ENCODE peak calls at places on chromosomes 1 and 21, in six cellular contexts. C, U, B, S, K and Q are unnamed samples.
A peak's percentile ranks its signal among the peaks of the same experiment; 100 is the strongest.

GRCh38 chr1:20634594-20635084 is 1.4 kb downstream of the PINK1 start:
- DNase-seq in S (no peak), C (peak; percentile 49), B (no peak), K (peak; percentile 20), U (no peak), Q (no peak)

GRCh38 chr21:45695086-45695485 is 51.6 kb downstream of the PCBP3 start:
- DNase-seq in U (no peak), S (no peak), C (no peak), B (no peak), K (peak; percentile 5), Q (no peak)

GRCh38 chr1:147541672-147542548 is 609 bp downstream of the BCL9 start:
- DNase-seq in U (no peak), K (no peak), B (no peak), S (no peak), C (no peak), Q (no peak)

GRCh38 chr21:45882641-45883040 is 98.9 kb upstream of the COL6A1 start:
- DNase-seq in K (no peak), S (no peak), U (no peak), B (no peak), C (no peak), Q (no peak)

GRCh38 chr21:31194510-31195293 is 149.4 kb downstream of the TIAM1 start:
- DNase-seq in S (no peak), C (no peak), K (no peak), B (no peak), U (no peak), Q (no peak)

GRCh38 chr1:76868154-76868882 is 1.0 kb downstream of the ST6GALNAC5 start:
- DNase-seq in C (no peak), U (peak; percentile 14), K (no peak), S (no peak), B (no peak), Q (no peak)

GRCh38 chr21:43834146-43834905 is 30.7 kb upstream of the AGPAT3 start:
- DNase-seq in C (no peak), U (no peak), S (no peak), K (no peak), B (no peak), Q (no peak)

GRCh38 chr1:46137901-46138300 is 5.5 kb upstream of the PIK3R3 start:
- DNase-seq in S (no peak), B (no peak), C (no peak), U (no peak), K (no peak), Q (no peak)

GRCh38 chr1:211066781-211067384 is 67.1 kb downstream of the KCNH1 start:
- DNase-seq in S (no peak), K (no peak), C (no peak), B (no peak), U (no peak), Q (no peak)

GRCh38 chr21:29943885-29944284 is 4.1 kb upstream of the GRIK1 start:
- DNase-seq in B (no peak), K (no peak), C (peak; percentile 44), S (no peak), U (no peak), Q (no peak)
- TF ChIP-seq CTCF in B (no peak), K (no peak), C (peak; percentile 40), S (peak; percentile 2), U (no peak), Q (no peak)

GRCh38 chr1:208194944-208195343 is 49.2 kb downstream of the PLXNA2 start:
- DNase-seq in C (no peak), B (no peak), U (no peak), S (no peak), K (no peak), Q (no peak)

GRCh38 chr1:208200116-208200515 is 44.1 kb downstream of the PLXNA2 start:
- DNase-seq in B (no peak), S (no peak), C (no peak), U (no peak), K (no peak), Q (no peak)

GRCh38 chr1:208202333-208202987 is 41.7 kb downstream of the PLXNA2 start:
- DNase-seq in K (no peak), B (no peak), U (no peak), S (no peak), C (no peak), Q (no peak)

GRCh38 chr1:208201241-208201640 is 42.9 kb downstream of the PLXNA2 start:
- DNase-seq in B (no peak), C (peak; percentile 57), U (peak; percentile 86), K (peak; percentile 72), S (no peak), Q (no peak)

GRCh38 chr1:208198271-208198670 is 45.9 kb downstream of the PLXNA2 start:
- DNase-seq in C (no peak), K (no peak), B (no peak), S (no peak), U (no peak), Q (no peak)
- H3K27ac ChIP-seq in C (no peak overlapping the region), K (no peak overlapping the region), B (no peak overlapping the region), S (no peak overlapping the region), U (no peak overlapping the region), Q (no peak overlapping the region)

DNA sequence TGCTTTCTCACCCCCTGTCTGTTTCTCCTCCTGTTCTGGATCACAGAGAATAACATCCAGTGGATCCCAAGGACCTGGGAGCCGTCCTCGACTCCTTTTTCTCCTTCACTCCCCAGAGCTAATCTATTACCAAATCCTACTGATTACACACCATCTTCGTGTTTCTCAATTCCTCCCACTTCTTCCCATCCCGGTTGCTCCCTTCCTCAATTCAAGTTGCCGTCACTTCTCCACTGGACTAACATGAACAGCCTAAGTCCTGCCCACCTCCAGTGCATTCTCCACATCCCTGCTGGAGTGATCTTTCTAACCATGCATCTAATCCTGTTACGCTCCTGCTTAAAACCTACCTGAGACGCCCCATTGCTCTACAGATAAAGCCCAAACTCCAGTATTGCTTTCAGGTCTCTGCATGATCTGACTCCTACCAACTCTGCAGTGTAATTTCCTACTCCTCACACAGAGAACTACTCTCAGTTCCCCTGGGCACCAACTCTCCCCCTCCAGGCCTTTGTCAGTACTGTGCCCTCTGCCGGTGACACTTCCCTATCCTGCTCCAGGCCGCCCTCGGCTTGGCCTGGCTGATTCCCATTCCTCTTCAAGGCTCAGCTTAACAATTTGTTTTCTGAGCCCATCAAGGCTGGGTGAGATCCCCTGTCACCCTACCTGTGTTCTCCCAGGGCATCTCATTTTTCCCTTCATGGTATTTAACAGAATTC is 2.4 kb downstream of the SLAMF8 start:
- DNase-seq in B (peak; percentile 29), S (no peak), C (peak; percentile 30), U (peak; percentile 22), K (peak; percentile 5), Q (peak; percentile 61)
- TF ChIP-seq REST in B (no peak), S (no peak), C (no peak), U (no peak), K (no peak), Q (no peak)

GRCh38 chr1:3697104-3697503 is 44.8 kb downstream of the TP73 start:
- DNase-seq in B (no peak), S (no peak), K (no peak), C (no peak), U (no peak), Q (no peak)

GRCh38 chr1:3696689-3697088 is 44.4 kb downstream of the TP73 start:
- DNase-seq in S (no peak), B (no peak), C (no peak), K (no peak), U (no peak), Q (no peak)

GRCh38 chr1:3693321-3693720 is 41.0 kb downstream of the TP73 start:
- DNase-seq in B (no peak), U (no peak), C (no peak), K (no peak), S (no peak), Q (no peak)

GRCh38 chr1:3697810-3698209 is 45.5 kb downstream of the TP73 start:
- DNase-seq in S (no peak), K (no peak), U (no peak), B (no peak), C (no peak), Q (no peak)

GRCh38 chr1:3695326-3696217 is 43.3 kb downstream of the TP73 start:
- DNase-seq in C (peak; percentile 54), K (peak; percentile 10), U (peak; percentile 40), S (no peak), B (no peak), Q (peak; percentile 32)
- TF ChIP-seq CTCF in C (peak; percentile 80), K (peak; percentile 89), U (peak; percentile 53), S (peak; percentile 95), B (peak; percentile 84), Q (peak; percentile 74)

GRCh38 chr1:204363335-204364114 is 3.8 kb upstream of the PLEKHA6 start:
- DNase-seq in B (peak; percentile 54), C (peak; percentile 88), S (peak; percentile 71), K (peak; percentile 50), U (peak; percentile 70), Q (peak; percentile 74)

GRCh38 chr1:204361781-204362180 is 2.1 kb upstream of the PLEKHA6 start:
- DNase-seq in S (no peak), U (no peak), C (no peak), B (no peak), K (no peak), Q (no peak)

GRCh38 chr1:204361341-204361771 is 1.6 kb upstream of the PLEKHA6 start:
- DNase-seq in U (no peak), C (peak; percentile 24), B (no peak), K (no peak), S (no peak), Q (no peak)

GRCh38 chr1:204360314-204360713 is 585 bp upstream of the PLEKHA6 start:
- DNase-seq in U (no peak), C (no peak), B (no peak), S (no peak), K (no peak), Q (no peak)

GRCh38 chr1:204362984-204363334 is 3.2 kb upstream of the PLEKHA6 start:
- DNase-seq in C (no peak), K (no peak), U (no peak), S (no peak), B (no peak), Q (no peak)
- H3K27ac ChIP-seq in C (peak overlapping the region; percentile 31), K (no peak overlapping the region), U (peak overlapping the region; percentile 71), S (peak overlapping the region; percentile 51), B (no peak overlapping the region), Q (no peak overlapping the region)

GRCh38 chr1:44632511-44633072 is 41.7 kb downstream of the TMEM53 start:
- DNase-seq in S (no peak), C (peak; percentile 92), B (no peak), U (no peak), K (no peak), Q (peak; percentile 24)

GRCh38 chr1:44630116-44630515 is 44.2 kb downstream of the TMEM53 start:
- DNase-seq in C (no peak), K (no peak), U (no peak), B (no peak), S (no peak), Q (no peak)

GRCh38 chr1:44631647-44632510 is 42.4 kb downstream of the TMEM53 start:
- DNase-seq in C (peak; percentile 95), S (no peak), B (peak; percentile 48), K (peak; percentile 84), U (peak; percentile 83), Q (peak; percentile 90)

GRCh38 chr1:44628962-44629756 is 45.1 kb downstream of the TMEM53 start:
- DNase-seq in B (no peak), S (peak; percentile 89), C (peak; percentile 38), K (no peak), U (peak; percentile 37), Q (no peak)

GRCh38 chr1:44631333-44631646 is 43.0 kb downstream of the TMEM53 start:
- DNase-seq in S (no peak), B (no peak), U (no peak), C (no peak), K (no peak), Q (no peak)
- TF ChIP-seq REST in S (no peak), B (no peak), U (no peak), C (no peak), K (no peak), Q (no peak)

GRCh38 chr1:184915463-184916080 is 58.7 kb downstream of the NIBAN1 start:
- DNase-seq in S (no peak), K (no peak), B (no peak), U (no peak), C (no peak), Q (no peak)
- TF ChIP-seq CTCF in S (no peak), K (no peak), B (no peak), U (no peak), C (no peak), Q (no peak)